ENCODE peak calls at places on chromosomes 13 and 19, in eight cellular contexts. One of them, this sample, is unnamed.

GRCh38 chr13:31119966-31120733 is 41.6 kb downstream of the HSPH1 start:
- DNase-seq in heart left ventricle: no peak
- DNase-seq in adrenal gland: no peak
- DNase-seq in uterus: no peak
- DNase-seq in A549: no peak
- DNase-seq in Peyer's patch: no peak
- DNase-seq in NB4: no peak
- DNase-seq in gastrocnemius medialis: no peak
- DNase-seq in this sample: peak

GRCh38 chr13:96052655-96053002 is 572 bp downstream of the UGGT2 start:
- DNase-seq in A549: peak
- DNase-seq in gastrocnemius medialis: no peak
- DNase-seq in heart left ventricle: no peak
- DNase-seq in Peyer's patch: no peak
- DNase-seq in NB4: peak
- DNase-seq in uterus: no peak
- DNase-seq in adrenal gland: no peak
- DNase-seq in this sample: no peak

GRCh38 chr19:17348700-17349099 is 11.3 kb downstream of the GTPBP3 start:
- DNase-seq in gastrocnemius medialis: no peak
- DNase-seq in adrenal gland: peak
- DNase-seq in A549: peak
- DNase-seq in Peyer's patch: no peak
- DNase-seq in heart left ventricle: peak
- DNase-seq in NB4: no peak
- DNase-seq in uterus: peak
- DNase-seq in this sample: no peak

GRCh38 chr13:110400786-110401533 is 93.9 kb downstream of the COL4A2 start:
- DNase-seq in A549: no peak
- DNase-seq in uterus: no peak
- DNase-seq in NB4: no peak
- DNase-seq in adrenal gland: no peak
- DNase-seq in heart left ventricle: no peak
- DNase-seq in Peyer's patch: no peak
- DNase-seq in gastrocnemius medialis: no peak
- DNase-seq in this sample: no peak

GRCh38 chr13:110485604-110486003 is 75.9 kb downstream of the RAB20 start:
- DNase-seq in A549: no peak
- DNase-seq in uterus: no peak
- DNase-seq in adrenal gland: no peak
- DNase-seq in NB4: no peak
- DNase-seq in heart left ventricle: no peak
- DNase-seq in gastrocnemius medialis: no peak
- DNase-seq in Peyer's patch: no peak
- DNase-seq in this sample: no peak

GRCh38 chr13:31970237-31970930 is 61.2 kb upstream of the FRY start:
- DNase-seq in A549: no peak
- DNase-seq in NB4: no peak
- DNase-seq in uterus: no peak
- DNase-seq in Peyer's patch: no peak
- DNase-seq in gastrocnemius medialis: no peak
- DNase-seq in heart left ventricle: no peak
- DNase-seq in adrenal gland: no peak
- DNase-seq in this sample: no peak

GRCh38 chr13:76009491-76009890 is 373.4 kb downstream of the LMO7 start:
- DNase-seq in A549: peak
- DNase-seq in heart left ventricle: no peak
- DNase-seq in uterus: no peak
- DNase-seq in adrenal gland: no peak
- DNase-seq in NB4: no peak
- DNase-seq in gastrocnemius medialis: no peak
- DNase-seq in Peyer's patch: no peak
- DNase-seq in this sample: no peak

GRCh38 chr19:49409441-49410029 is 13.7 kb downstream of the PTH2 start:
- DNase-seq in uterus: no peak
- DNase-seq in heart left ventricle: no peak
- DNase-seq in gastrocnemius medialis: no peak
- DNase-seq in A549: no peak
- DNase-seq in NB4: peak
- DNase-seq in Peyer's patch: no peak
- DNase-seq in adrenal gland: no peak
- DNase-seq in this sample: no peak

GRCh38 chr19:2578911-2579677 is 103.2 kb downstream of the GADD45B start:
- DNase-seq in Peyer's patch: peak
- DNase-seq in gastrocnemius medialis: peak
- DNase-seq in adrenal gland: peak
- DNase-seq in NB4: peak
- DNase-seq in uterus: peak
- DNase-seq in heart left ventricle: peak
- DNase-seq in A549: peak
- DNase-seq in this sample: peak

GRCh38 chr19:42568006-42568405 is 26.7 kb downstream of the CEACAM8 start:
- DNase-seq in A549: no peak
- DNase-seq in gastrocnemius medialis: no peak
- DNase-seq in uterus: no peak
- DNase-seq in heart left ventricle: no peak
- DNase-seq in adrenal gland: no peak
- DNase-seq in Peyer's patch: no peak
- DNase-seq in NB4: peak
- DNase-seq in this sample: no peak

GRCh38 chr19:57668635-57669034 is at the start of gene ZSCAN4:
- DNase-seq in adrenal gland: no peak
- DNase-seq in uterus: no peak
- DNase-seq in heart left ventricle: no peak
- DNase-seq in A549: no peak
- DNase-seq in Peyer's patch: no peak
- DNase-seq in NB4: no peak
- DNase-seq in gastrocnemius medialis: no peak
- DNase-seq in this sample: no peak

GRCh38 chr19:42424712-42425131 is 2.5 kb downstream of the LIPE start:
- DNase-seq in gastrocnemius medialis: no peak
- DNase-seq in Peyer's patch: no peak
- DNase-seq in heart left ventricle: peak
- DNase-seq in uterus: no peak
- DNase-seq in NB4: no peak
- DNase-seq in A549: no peak
- DNase-seq in adrenal gland: peak
- DNase-seq in this sample: no peak

GRCh38 chr19:12840091-12841079 is 2.1 kb downstream of the MAST1 start:
- DNase-seq in NB4: peak
- DNase-seq in uterus: peak
- DNase-seq in adrenal gland: peak
- DNase-seq in gastrocnemius medialis: peak
- DNase-seq in heart left ventricle: no peak
- DNase-seq in A549: no peak
- DNase-seq in Peyer's patch: peak
- DNase-seq in this sample: peak

GRCh38 chr19:30093966-30094770 is 152.1 kb downstream of the URI1 start:
- DNase-seq in adrenal gland: no peak
- DNase-seq in uterus: no peak
- DNase-seq in heart left ventricle: no peak
- DNase-seq in NB4: no peak
- DNase-seq in A549: no peak
- DNase-seq in gastrocnemius medialis: no peak
- DNase-seq in Peyer's patch: no peak
- DNase-seq in this sample: no peak

GRCh38 chr13:41700790-41701310 is 243.5 kb downstream of the RGCC start:
- DNase-seq in A549: no peak
- DNase-seq in NB4: peak
- DNase-seq in Peyer's patch: no peak
- DNase-seq in uterus: no peak
- DNase-seq in adrenal gland: peak
- DNase-seq in gastrocnemius medialis: no peak
- DNase-seq in heart left ventricle: peak
- DNase-seq in this sample: no peak

GRCh38 chr19:40523322-40524047 is 53.2 kb upstream of the SHKBP1 start:
- DNase-seq in adrenal gland: peak
- DNase-seq in gastrocnemius medialis: peak
- DNase-seq in NB4: peak
- DNase-seq in heart left ventricle: peak
- DNase-seq in Peyer's patch: peak
- DNase-seq in A549: peak
- DNase-seq in uterus: peak
- DNase-seq in this sample: no peak

GRCh38 chr19:51571599-51571998 is 516 bp downstream of the ZNF175 start:
- DNase-seq in heart left ventricle: no peak
- DNase-seq in NB4: peak
- DNase-seq in A549: no peak
- DNase-seq in gastrocnemius medialis: no peak
- DNase-seq in Peyer's patch: no peak
- DNase-seq in uterus: no peak
- DNase-seq in adrenal gland: no peak
- DNase-seq in this sample: no peak

GRCh38 chr19:52689804-52690394 is 44.9 kb downstream of the ZNF611 start:
- DNase-seq in uterus: peak
- DNase-seq in A549: no peak
- DNase-seq in gastrocnemius medialis: peak
- DNase-seq in heart left ventricle: peak
- DNase-seq in adrenal gland: peak
- DNase-seq in Peyer's patch: peak
- DNase-seq in NB4: peak
- DNase-seq in this sample: peak

GRCh38 chr13:34078334-34078999 is 260.5 kb downstream of the RFC3 start:
- DNase-seq in A549: no peak
- DNase-seq in gastrocnemius medialis: no peak
- DNase-seq in heart left ventricle: no peak
- DNase-seq in NB4: no peak
- DNase-seq in adrenal gland: no peak
- DNase-seq in Peyer's patch: no peak
- DNase-seq in uterus: no peak
- DNase-seq in this sample: no peak

GRCh38 chr19:41327076-41327475 is 17.1 kb downstream of the CCDC97 start:
- DNase-seq in uterus: no peak
- DNase-seq in NB4: no peak
- DNase-seq in gastrocnemius medialis: no peak
- DNase-seq in A549: no peak
- DNase-seq in adrenal gland: no peak
- DNase-seq in Peyer's patch: no peak
- DNase-seq in heart left ventricle: no peak
- DNase-seq in this sample: no peak

GRCh38 chr19:49590971-49591730 is at the start of gene PRR12:
- DNase-seq in A549: peak
- DNase-seq in uterus: peak
- DNase-seq in gastrocnemius medialis: peak
- DNase-seq in adrenal gland: peak
- DNase-seq in NB4: peak
- DNase-seq in Peyer's patch: peak
- DNase-seq in heart left ventricle: peak
- DNase-seq in this sample: no peak

GRCh38 chr13:25902946-25903345 is 148.9 kb downstream of the SHISA2 start:
- DNase-seq in Peyer's patch: no peak
- DNase-seq in uterus: no peak
- DNase-seq in gastrocnemius medialis: no peak
- DNase-seq in NB4: no peak
- DNase-seq in A549: no peak
- DNase-seq in heart left ventricle: no peak
- DNase-seq in adrenal gland: no peak
- DNase-seq in this sample: no peak

GRCh38 chr19:40360020-40360686 is 11.7 kb downstream of the PLD3 start:
- DNase-seq in heart left ventricle: no peak
- DNase-seq in NB4: no peak
- DNase-seq in Peyer's patch: no peak
- DNase-seq in adrenal gland: no peak
- DNase-seq in uterus: no peak
- DNase-seq in gastrocnemius medialis: no peak
- DNase-seq in A549: no peak
- DNase-seq in this sample: no peak

GRCh38 chr13:63184693-63185092 is 1769.0 kb upstream of the PCDH20 start:
- DNase-seq in gastrocnemius medialis: no peak
- DNase-seq in Peyer's patch: no peak
- DNase-seq in A549: peak
- DNase-seq in heart left ventricle: no peak
- DNase-seq in adrenal gland: no peak
- DNase-seq in uterus: no peak
- DNase-seq in NB4: no peak
- DNase-seq in this sample: no peak

GRCh38 chr13:84744203-84744602 is 861.9 kb upstream of the SLITRK1 start:
- DNase-seq in A549: no peak
- DNase-seq in heart left ventricle: no peak
- DNase-seq in uterus: no peak
- DNase-seq in adrenal gland: no peak
- DNase-seq in NB4: no peak
- DNase-seq in Peyer's patch: no peak
- DNase-seq in gastrocnemius medialis: no peak
- DNase-seq in this sample: no peak

GRCh38 chr13:105139380-105140285 is 1395.8 kb downstream of the EFNB2 start:
- DNase-seq in A549: peak
- DNase-seq in uterus: no peak
- DNase-seq in Peyer's patch: no peak
- DNase-seq in gastrocnemius medialis: peak
- DNase-seq in heart left ventricle: peak
- DNase-seq in adrenal gland: peak
- DNase-seq in NB4: peak
- DNase-seq in this sample: peak
- TF ChIP-seq POLR2A in A549: no peak
- TF ChIP-seq POLR2A in uterus: no peak
- TF ChIP-seq POLR2A in Peyer's patch: no peak
- TF ChIP-seq POLR2A in gastrocnemius medialis: no peak
- TF ChIP-seq POLR2A in heart left ventricle: no peak
- TF ChIP-seq POLR2A in adrenal gland: no peak
- TF ChIP-seq POLR2A in NB4: peak
- TF ChIP-seq POLR2A in this sample: no peak

GRCh38 chr19:18408053-18408476 is 10.6 kb upstream of the LRRC25 start:
- DNase-seq in NB4: peak
- DNase-seq in adrenal gland: no peak
- DNase-seq in Peyer's patch: peak
- DNase-seq in uterus: no peak
- DNase-seq in A549: no peak
- DNase-seq in heart left ventricle: no peak
- DNase-seq in gastrocnemius medialis: no peak
- DNase-seq in this sample: no peak
- TF ChIP-seq POLR2A in NB4: no peak
- TF ChIP-seq POLR2A in adrenal gland: no peak
- TF ChIP-seq POLR2A in Peyer's patch: no peak
- TF ChIP-seq POLR2A in uterus: no peak
- TF ChIP-seq POLR2A in A549: no peak
- TF ChIP-seq POLR2A in heart left ventricle: no peak
- TF ChIP-seq POLR2A in gastrocnemius medialis: no peak
- TF ChIP-seq POLR2A in this sample: no peak

DNA sequence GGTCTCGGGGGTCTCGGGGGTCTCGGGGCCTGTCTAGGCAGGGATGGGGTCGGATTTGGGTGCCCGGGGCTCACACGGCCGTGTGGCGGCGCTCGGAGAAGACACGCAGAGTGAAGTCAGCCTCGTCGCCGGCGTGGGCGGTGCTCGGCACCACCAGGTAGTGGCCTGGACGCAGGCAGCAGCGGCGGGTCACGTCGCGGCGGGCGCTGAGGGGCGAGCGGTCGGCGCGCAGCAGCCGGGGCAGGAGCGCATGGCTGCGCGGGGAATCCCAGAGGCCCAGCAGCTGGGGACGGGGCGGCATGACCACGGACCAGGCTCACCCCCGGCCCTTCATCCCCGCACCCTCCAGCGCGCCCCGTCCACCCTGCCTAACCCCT is 8.2 kb downstream of the CAPN12 start:
- DNase-seq in uterus: peak
- DNase-seq in NB4: no peak
- DNase-seq in gastrocnemius medialis: no peak
- DNase-seq in heart left ventricle: no peak
- DNase-seq in Peyer's patch: peak
- DNase-seq in adrenal gland: peak
- DNase-seq in A549: peak
- DNase-seq in this sample: peak
- TF ChIP-seq POLR2A in uterus: no peak
- TF ChIP-seq POLR2A in NB4: no peak
- TF ChIP-seq POLR2A in gastrocnemius medialis: no peak
- TF ChIP-seq POLR2A in heart left ventricle: no peak
- TF ChIP-seq POLR2A in Peyer's patch: no peak
- TF ChIP-seq POLR2A in adrenal gland: peak
- TF ChIP-seq POLR2A in A549: peak
- TF ChIP-seq POLR2A in this sample: no peak

GRCh38 chr13:113152894-113153809 is 5.3 kb upstream of the PROZ start:
- DNase-seq in adrenal gland: peak
- DNase-seq in gastrocnemius medialis: peak
- DNase-seq in uterus: peak
- DNase-seq in NB4: peak
- DNase-seq in heart left ventricle: peak
- DNase-seq in Peyer's patch: peak
- DNase-seq in A549: no peak
- DNase-seq in this sample: peak
- TF ChIP-seq POLR2A in adrenal gland: peak
- TF ChIP-seq POLR2A in gastrocnemius medialis: no peak
- TF ChIP-seq POLR2A in uterus: no peak
- TF ChIP-seq POLR2A in NB4: no peak
- TF ChIP-seq POLR2A in heart left ventricle: no peak
- TF ChIP-seq POLR2A in Peyer's patch: no peak
- TF ChIP-seq POLR2A in A549: no peak
- TF ChIP-seq POLR2A in this sample: no peak